ENCODE peak calls at places on chromosome 16, in four cellular contexts. H is AG20443, T is cardiac muscle cell, D is NCI-H345. V is an unnamed sample.

GRCh38 chr16:89575247-89576172 is at the start of gene CPNE7:
- DNase-seq in H (peak; percentile 52), T (peak; percentile 43), D (no peak), V (no peak)

GRCh38 chr16:64858076-64858475 is 263.8 kb downstream of the CDH11 start:
- DNase-seq in T (no peak), D (no peak), H (peak; percentile 40), V (no peak)

GRCh38 chr16:56343661-56344517 is 81.5 kb downstream of the AMFR start:
- DNase-seq in D (no peak), T (no peak), H (peak; percentile 69), V (no peak)

GRCh38 chr16:47370536-47370935 is 90.3 kb downstream of the ITFG1 start:
- DNase-seq in T (no peak), H (no peak), D (no peak), V (no peak)

GRCh38 chr16:88329726-88330700 is 52.7 kb upstream of the ZNF469 start:
- DNase-seq in T (no peak), D (no peak), H (no peak), V (no peak)

GRCh38 chr16:11403534-11403795 is 58.2 kb downstream of the RMI2 start:
- DNase-seq in D (no peak), H (no peak), T (no peak), V (no peak)

GRCh38 chr16:85402910-85403692 is 210.0 kb upstream of the GSE1 start:
- DNase-seq in H (peak; percentile 59), D (peak; percentile 55), T (no peak), V (no peak)

GRCh38 chr16:4713663-4714501 is 20.2 kb downstream of the ANKS3 start:
- DNase-seq in H (no peak), T (no peak), D (no peak), V (no peak)

GRCh38 chr16:785563-786535 is 2.3 kb downstream of the RPUSD1 start:
- DNase-seq in H (peak; percentile 79), D (peak; percentile 56), T (peak; percentile 81), V (peak; percentile 61)

GRCh38 chr16:74496054-74496453 is 74.8 kb upstream of the CLEC18B start:
- DNase-seq in H (no peak), T (no peak), D (no peak), V (no peak)

GRCh38 chr16:86218479-86219170 is 291.7 kb upstream of the FOXF1 start:
- DNase-seq in H (no peak), T (no peak), D (no peak), V (no peak)

GRCh38 chr16:75263963-75264445 is 12.6 kb upstream of the BCAR1 start:
- DNase-seq in T (no peak), H (no peak), D (no peak), V (no peak)

GRCh38 chr16:85344502-85345128 is 232.3 kb upstream of the CIBAR2 start:
- DNase-seq in D (no peak), T (no peak), H (no peak), V (no peak)

GRCh38 chr16:51509336-51509735 is 358.3 kb upstream of the SALL1 start:
- DNase-seq in D (no peak), H (no peak), T (no peak), V (no peak)

GRCh38 chr16:28218109-28218508 is 6.3 kb upstream of the XPO6 start:
- DNase-seq in T (no peak), H (peak; percentile 72), D (no peak), V (no peak)

GRCh38 chr16:85389679-85390470 is 223.2 kb upstream of the GSE1 start:
- DNase-seq in D (no peak), T (no peak), H (no peak), V (no peak)

V was measured in neuronal stem cell.